ENCODE peak calls at places on chromosomes 12 and 14, in nine cellular contexts. V is NAMALWA; E is NCI-H187 treated with DMSO at 0.1 percent for 48 hours; D is foreskin fibroblast; Q is suprapubic skin; Z is DMS79 treated with DMSO at 0.1 percent for 48 hours; B is aorta; W is stimulated activated naive CD4-positive, alpha-beta T cell; F is activated CD8-positive, alpha-beta memory T cell treated with anti-CD3 and anti-CD28 coated beads for 4 hours. K is an unnamed sample.
A peak's percentile ranks its signal among the peaks of the same experiment; 100 is the strongest.

GRCh38 chr14:37215345-37215744 is 17.6 kb downstream of the MIPOL1 start:
- DNase-seq in V (no peak), E (no peak), D (no peak), Q (no peak), Z (no peak), B (no peak), W (no peak), F (no peak), K (no peak)

GRCh38 chr12:92140919-92141536 is 4.6 kb downstream of the BTG1 start:
- DNase-seq in V (peak; percentile 39), E (no peak), D (no peak), Q (no peak), Z (no peak), B (no peak), W (no peak), F (no peak), K (no peak)

GRCh38 chr12:47868552-47869031 is 36.2 kb downstream of the VDR start:
- DNase-seq in V (no peak), E (no peak), D (no peak), Q (no peak), Z (no peak), B (no peak), W (no peak), F (no peak), K (no peak)

GRCh38 chr14:72528059-72528950 is 365.6 kb downstream of the DPF3 start:
- DNase-seq in V (no peak), E (no peak), D (no peak), Q (peak; percentile 20), Z (peak; percentile 64), B (no peak), W (no peak), F (no peak), K (no peak)

GRCh38 chr12:52360663-52361271 is 6.5 kb downstream of the KRT85 start:
- DNase-seq in V (no peak), E (no peak), D (no peak), Q (peak; percentile 74), Z (no peak), B (peak; percentile 65), W (no peak), F (no peak), K (no peak)

GRCh38 chr12:13534645-13535398 is 338.3 kb downstream of the EMP1 start:
- DNase-seq in V (peak; percentile 85), E (no peak), D (peak; percentile 23), Q (no peak), Z (peak; percentile 11), B (peak; percentile 82), W (no peak), F (no peak), K (no peak)

GRCh38 chr14:75044760-75045159 is 6.5 kb downstream of the MLH3 start:
- DNase-seq in V (no peak), E (no peak), D (no peak), Q (no peak), Z (no peak), B (no peak), W (no peak), F (no peak), K (no peak)

GRCh38 chr14:51776102-51776894 is 84.1 kb upstream of the GNG2 start:
- DNase-seq in V (peak; percentile 49), E (no peak), D (peak; percentile 52), Q (no peak), Z (peak; percentile 74), B (no peak), W (no peak), F (no peak), K (no peak)

GRCh38 chr12:41936333-41936732 is 208.3 kb downstream of the GXYLT1 start:
- DNase-seq in V (no peak), E (no peak), D (no peak), Q (no peak), Z (no peak), B (no peak), W (no peak), F (no peak), K (no peak)

K was measured in naive thymus-derived CD8-positive, alpha-beta T cell.